ENCODE peak calls at places on chromosomes 3 and 15, in ten cellular contexts. X is T-helper 2 cell; I is activated gamma-delta T cell treated with Interleukin-2 at 50 U/mL for 16 hours; J is HCT116; P is GM12892; L is GM20000; Q is effector CD4-positive, alpha-beta T cell; S is heart right ventricle; C is posterior cingulate gyrus; U is central memory CD8-positive, alpha-beta T cell. K is an unnamed sample.

GRCh38 chr15:50176869-50177268 is 5.1 kb upstream of the SLC27A2 start:
- DNase-seq in X (no peak), I (no peak), J (no peak), P (no peak), L (no peak), Q (no peak), S (no peak), C (no peak), U (no peak), K (no peak)

GRCh38 chr3:22421589-22421988 is 670.6 kb upstream of the ZNF385D start:
- DNase-seq in X (no peak), I (no peak), J (no peak), P (no peak), L (no peak), Q (no peak), S (no peak), C (no peak), U (no peak), K (no peak)

GRCh38 chr3:110623571-110623970 is 448.0 kb upstream of the NECTIN3 start:
- DNase-seq in X (no peak), I (no peak), J (no peak), P (no peak), L (no peak), Q (no peak), S (no peak), C (no peak), U (no peak), K (no peak)

GRCh38 chr3:143963946-143964345 is 7.7 kb upstream of the DIPK2A start:
- DNase-seq in X (no peak), I (no peak), J (no peak), P (no peak), L (no peak), Q (no peak), S (no peak), C (no peak), U (no peak), K (no peak)

GRCh38 chr3:52609316-52609815 is 73.0 kb downstream of the UQCC5 start:
- DNase-seq in X (no peak), I (no peak), J (no peak), P (no peak), L (no peak), Q (no peak), S (no peak), C (no peak), U (no peak), K (no peak)

GRCh38 chr3:160196511-160197104 is 28.6 kb upstream of the C3orf80 start:
- DNase-seq in X (no peak), I (no peak), J (no peak), P (no peak), L (no peak), Q (no peak), S (peak), C (no peak), U (no peak), K (no peak)

GRCh38 chr3:146493761-146494160 is 24.4 kb upstream of the PLSCR2 start:
- DNase-seq in X (no peak), I (no peak), J (no peak), P (no peak), L (no peak), Q (no peak), S (no peak), C (no peak), U (no peak), K (no peak)

GRCh38 chr3:88203537-88204143 is 53.9 kb downstream of the C3orf38 start:
- DNase-seq in X (no peak), I (peak), J (peak), P (peak), L (peak), Q (peak), S (peak), C (peak), U (no peak), K (peak)

GRCh38 chr3:111134302-111134701 is 62.7 kb downstream of the NECTIN3 start:
- DNase-seq in X (no peak), I (no peak), J (no peak), P (no peak), L (no peak), Q (no peak), S (no peak), C (no peak), U (no peak), K (no peak)

GRCh38 chr15:52283281-52283680 is 12.3 kb downstream of the MYO5C start:
- DNase-seq in X (no peak), I (no peak), J (no peak), P (no peak), L (no peak), Q (no peak), S (no peak), C (no peak), U (no peak), K (no peak)

GRCh38 chr3:112500621-112501020 is 1.3 kb upstream of the BTLA start:
- DNase-seq in X (no peak), I (no peak), J (no peak), P (no peak), L (no peak), Q (no peak), S (no peak), C (no peak), U (no peak), K (no peak)

GRCh38 chr3:11847607-11848006 is 922 bp upstream of the TAMM41 start:
- DNase-seq in X (no peak), I (no peak), J (no peak), P (no peak), L (peak), Q (no peak), S (no peak), C (no peak), U (no peak), K (no peak)

GRCh38 chr15:45199136-45199810 is 11.5 kb upstream of the SHF start:
- DNase-seq in X (no peak), I (peak), J (no peak), P (no peak), L (no peak), Q (no peak), S (no peak), C (no peak), U (no peak), K (no peak)

GRCh38 chr3:1082024-1082633 is 10.7 kb upstream of the CNTN6 start:
- DNase-seq in X (no peak), I (no peak), J (no peak), P (no peak), L (peak), Q (no peak), S (peak), C (peak), U (no peak), K (no peak)

GRCh38 chr3:172355836-172356235 is 92.4 kb downstream of the GHSR start:
- DNase-seq in X (no peak), I (no peak), J (peak), P (no peak), L (no peak), Q (no peak), S (no peak), C (no peak), U (no peak), K (no peak)

GRCh38 chr3:127655641-127656040 is 17.1 kb upstream of the ABTB1 start:
- DNase-seq in X (no peak), I (no peak), J (no peak), P (no peak), L (no peak), Q (no peak), S (no peak), C (no peak), U (no peak), K (no peak)

GRCh38 chr3:147422226-147422933 is 13.2 kb downstream of the ZIC1 start:
- DNase-seq in X (no peak), I (no peak), J (no peak), P (no peak), L (peak), Q (no peak), S (no peak), C (no peak), U (no peak), K (no peak)

GRCh38 chr3:187098925-187099512 is 40.3 kb downstream of the RPL39L start:
- DNase-seq in X (no peak), I (no peak), J (no peak), P (no peak), L (no peak), Q (no peak), S (no peak), C (no peak), U (no peak), K (no peak)

GRCh38 chr15:41809121-41809520 is 18.8 kb upstream of the JMJD7 start:
- DNase-seq in X (no peak), I (no peak), J (no peak), P (no peak), L (no peak), Q (no peak), S (no peak), C (no peak), U (no peak), K (no peak)